ENCODE peak calls at places on chromosomes 16 and 17, in seven cellular contexts. V, Y, P, U, M, W and X are unnamed samples.

GRCh38 chr17:29115906-29116651 is 64.1 kb downstream of the MYO18A start:
- DNase-seq in V (no peak), Y (peak), P (peak), U (no peak), M (peak), W (no peak), X (peak)

GRCh38 chr16:89320717-89321501 is 103.4 kb downstream of the ZNF778 start:
- DNase-seq in V (no peak), Y (no peak), P (no peak), U (no peak), M (peak), W (no peak), X (no peak)

GRCh38 chr16:50473375-50473945 is 74.7 kb upstream of the NKD1 start:
- DNase-seq in V (no peak), Y (no peak), P (no peak), U (no peak), M (no peak), W (no peak), X (no peak)

GRCh38 chr16:12344577-12345343 is 368.2 kb downstream of the SNX29 start:
- DNase-seq in V (no peak), Y (no peak), P (no peak), U (no peak), M (no peak), W (no peak), X (no peak)

GRCh38 chr17:14169287-14169686 is 67.4 kb downstream of the CDRT15 start:
- DNase-seq in V (no peak), Y (no peak), P (no peak), U (no peak), M (no peak), W (no peak), X (no peak)

GRCh38 chr16:86033016-86033474 is 134.1 kb downstream of the IRF8 start:
- DNase-seq in V (no peak), Y (no peak), P (no peak), U (no peak), M (peak), W (no peak), X (no peak)

GRCh38 chr16:4846901-4847773 is at the start of the genes GLYR1 and UBN1:
- DNase-seq in V (peak), Y (peak), P (peak), U (peak), M (peak), W (peak), X (peak)

GRCh38 chr17:28763804-28764266 is 20.0 kb downstream of the TRAF4 start:
- DNase-seq in V (peak), Y (peak), P (peak), U (peak), M (peak), W (peak), X (peak)

GRCh38 chr17:83200746-83201145 is 121.3 kb downstream of the METRNL start:
- DNase-seq in V (peak), Y (no peak), P (no peak), U (no peak), M (no peak), W (no peak), X (no peak)

GRCh38 chr16:67445913-67446907 is 15.3 kb downstream of the HSD11B2 start:
- DNase-seq in V (no peak), Y (no peak), P (no peak), U (no peak), M (peak), W (no peak), X (no peak)

GRCh38 chr16:27401768-27402568 is at the start of gene IL21R:
- DNase-seq in V (no peak), Y (no peak), P (peak), U (peak), M (peak), W (peak), X (peak)

GRCh38 chr16:81578636-81579413 is 134.2 kb downstream of the CMIP start:
- DNase-seq in V (no peak), Y (no peak), P (no peak), U (no peak), M (no peak), W (no peak), X (no peak)

GRCh38 chr16:87062569-87063442 is 254.4 kb downstream of the C16orf95 start:
- DNase-seq in V (peak), Y (peak), P (peak), U (peak), M (peak), W (no peak), X (peak)

GRCh38 chr17:12107905-12108304 is 87.2 kb downstream of the MAP2K4 start:
- DNase-seq in V (no peak), Y (no peak), P (no peak), U (no peak), M (peak), W (no peak), X (no peak)

GRCh38 chr17:64423881-64424280 is 25.0 kb upstream of the MILR1 start:
- DNase-seq in V (no peak), Y (no peak), P (no peak), U (no peak), M (peak), W (no peak), X (no peak)

GRCh38 chr17:65204001-65204400 is 66.8 kb downstream of the RGS9 start:
- DNase-seq in V (no peak), Y (no peak), P (no peak), U (no peak), M (no peak), W (no peak), X (no peak)

GRCh38 chr17:40850287-40850972 is 16.6 kb downstream of the KRT12 start:
- DNase-seq in V (no peak), Y (no peak), P (no peak), U (no peak), M (peak), W (no peak), X (no peak)

GRCh38 chr17:15392326-15392739 is 50.9 kb upstream of the TEKT3 start:
- DNase-seq in V (no peak), Y (peak), P (no peak), U (no peak), M (peak), W (no peak), X (no peak)

GRCh38 chr17:76370261-76370993 is 14.0 kb upstream of the SPHK1 start:
- DNase-seq in V (no peak), Y (peak), P (peak), U (no peak), M (peak), W (no peak), X (peak)

GRCh38 chr17:40825596-40825995 is 3.2 kb upstream of the KRT10 start:
- DNase-seq in V (no peak), Y (no peak), P (no peak), U (no peak), M (no peak), W (no peak), X (no peak)

GRCh38 chr17:3803308-3803640 is 2.3 kb upstream of the ITGAE start:
- DNase-seq in V (no peak), Y (no peak), P (peak), U (no peak), M (no peak), W (no peak), X (no peak)

GRCh38 chr16:49727611-49728010 is 128.3 kb downstream of the ZNF423 start:
- DNase-seq in V (no peak), Y (no peak), P (no peak), U (no peak), M (no peak), W (no peak), X (no peak)

GRCh38 chr16:1653023-1653422 is 25.1 kb upstream of the JPT2 start:
- DNase-seq in V (no peak), Y (no peak), P (no peak), U (no peak), M (no peak), W (no peak), X (no peak)

GRCh38 chr16:55491691-55492090 is 12.7 kb downstream of the MMP2 start:
- DNase-seq in V (no peak), Y (no peak), P (no peak), U (no peak), M (no peak), W (no peak), X (no peak)

GRCh38 chr17:80277751-80278671 is 17.4 kb downstream of the RNF213 start:
- DNase-seq in V (no peak), Y (no peak), P (no peak), U (no peak), M (no peak), W (no peak), X (no peak)

GRCh38 chr17:19384723-19385391 is 2.1 kb downstream of the MFAP4 start:
- DNase-seq in V (peak), Y (no peak), P (no peak), U (no peak), M (peak), W (no peak), X (no peak)

GRCh38 chr16:19367335-19367734 is 50.3 kb upstream of the TMC5 start:
- DNase-seq in V (no peak), Y (no peak), P (no peak), U (no peak), M (no peak), W (no peak), X (no peak)

GRCh38 chr16:49492090-49492801 is 118.6 kb downstream of the C16orf78 start:
- DNase-seq in V (no peak), Y (no peak), P (no peak), U (peak), M (no peak), W (no peak), X (peak)

GRCh38 chr17:82781894-82782274 is 30.0 kb downstream of the TBCD start:
- DNase-seq in V (peak), Y (peak), P (peak), U (peak), M (peak), W (peak), X (peak)

GRCh38 chr16:71796501-71796900 is 12.1 kb downstream of the AP1G1 start:
- DNase-seq in V (no peak), Y (no peak), P (no peak), U (no peak), M (no peak), W (no peak), X (no peak)

GRCh38 chr17:76696763-76697701 is 13.7 kb downstream of the MXRA7 start:
- DNase-seq in V (no peak), Y (no peak), P (no peak), U (no peak), M (no peak), W (no peak), X (peak)

GRCh38 chr16:31440511-31441184 is 1.9 kb downstream of the ZNF843 start:
- DNase-seq in V (no peak), Y (no peak), P (no peak), U (no peak), M (no peak), W (no peak), X (no peak)

GRCh38 chr16:86784267-86784626 is 205.9 kb downstream of the FOXL1 start:
- DNase-seq in V (no peak), Y (no peak), P (no peak), U (no peak), M (no peak), W (no peak), X (no peak)

GRCh38 chr17:1607971-1608320 is 20.7 kb downstream of the SLC43A2 start:
- DNase-seq in V (no peak), Y (no peak), P (no peak), U (no peak), M (no peak), W (no peak), X (no peak)

GRCh38 chr16:66927012-66927436 is 1.7 kb upstream of the RRAD start:
- DNase-seq in V (no peak), Y (peak), P (peak), U (no peak), M (peak), W (no peak), X (no peak)